ENCODE peak calls at places on chromosome 1, in ten cellular contexts. I is left lung, W is uterus, U is spleen, Q is A549, B is GM23248, Y is psoas muscle, R is adrenal gland, S is heart right ventricle, M is hepatocyte. C is an unnamed sample. For H3K9me3, the result is how much of the 10 kb centered on the place peaks cover.

GRCh38 chr1:116673935-116674630 is 6.5 kb upstream of the IGSF3 start:
- DNase-seq in I (no peak), W (no peak), U (no peak), Q (no peak), B (peak), Y (no peak), R (no peak), S (no peak), M (no peak), C (no peak)

GRCh38 chr1:68528243-68528642 is 31.4 kb upstream of the DEPDC1 start:
- DNase-seq in I (no peak), W (no peak), U (no peak), Q (no peak), B (no peak), Y (no peak), R (no peak), S (no peak), M (no peak), C (no peak)

GRCh38 chr1:214660900-214661299 is 57.9 kb downstream of the CENPF start:
- DNase-seq in I (no peak), W (no peak), U (no peak), Q (no peak), B (peak), Y (no peak), R (peak), S (no peak), M (peak), C (peak)

GRCh38 chr1:150813028-150813707 is 5.1 kb upstream of the CTSK start:
- DNase-seq in I (peak), W (peak), U (peak), Q (peak), B (peak), Y (peak), R (peak), S (peak), M (peak), C (peak)

GRCh38 chr1:156342556-156342955 is 4.2 kb downstream of the TSACC start:
- DNase-seq in I (no peak), W (no peak), U (no peak), Q (no peak), B (peak), Y (no peak), R (no peak), S (no peak), M (no peak), C (no peak)

GRCh38 chr1:218850367-218850766 is 323.3 kb upstream of the LYPLAL1 start:
- DNase-seq in I (no peak), W (no peak), U (no peak), Q (no peak), B (peak), Y (no peak), R (no peak), S (no peak), M (no peak), C (peak)

GRCh38 chr1:20551945-20552727 is at the start of gene FAM43B:
- DNase-seq in I (peak), W (peak), U (no peak), Q (peak), B (peak), Y (peak), R (peak), S (peak), M (peak), C (peak)

GRCh38 chr1:240967070-240967724 is 355.2 kb upstream of the GREM2 start:
- DNase-seq in I (no peak), W (no peak), U (no peak), Q (no peak), B (peak), Y (no peak), R (peak), S (no peak), M (peak), C (peak)

GRCh38 chr1:167856711-167857418 is 57.1 kb downstream of the ADCY10 start:
- DNase-seq in I (no peak), W (no peak), U (no peak), Q (no peak), B (no peak), Y (no peak), R (no peak), S (no peak), M (no peak), C (no peak)

GRCh38 chr1:112637257-112638108 is 17.9 kb downstream of the CAPZA1 start:
- DNase-seq in I (no peak), W (no peak), U (no peak), Q (peak), B (peak), Y (no peak), R (no peak), S (no peak), M (no peak), C (peak)

GRCh38 chr1:15390667-15391066 is 19.0 kb upstream of the EFHD2 start:
- DNase-seq in I (no peak), W (no peak), U (no peak), Q (no peak), B (no peak), Y (no peak), R (no peak), S (no peak), M (no peak), C (no peak)

GRCh38 chr1:228374711-228375577 is 31.7 kb downstream of the TRIM11 start:
- DNase-seq in I (peak), W (peak), U (peak), Q (no peak), B (peak), Y (peak), R (peak), S (peak), M (no peak), C (no peak)

GRCh38 chr1:229567109-229567868 is 8.8 kb upstream of the ABCB10 start:
- DNase-seq in I (no peak), W (no peak), U (no peak), Q (no peak), B (no peak), Y (no peak), R (no peak), S (no peak), M (no peak), C (no peak)

GRCh38 chr1:223765719-223766340 is 53.5 kb downstream of the CAPN2 start:
- DNase-seq in I (no peak), W (no peak), U (no peak), Q (no peak), B (no peak), Y (no peak), R (no peak), S (no peak), M (no peak), C (no peak)

DNA sequence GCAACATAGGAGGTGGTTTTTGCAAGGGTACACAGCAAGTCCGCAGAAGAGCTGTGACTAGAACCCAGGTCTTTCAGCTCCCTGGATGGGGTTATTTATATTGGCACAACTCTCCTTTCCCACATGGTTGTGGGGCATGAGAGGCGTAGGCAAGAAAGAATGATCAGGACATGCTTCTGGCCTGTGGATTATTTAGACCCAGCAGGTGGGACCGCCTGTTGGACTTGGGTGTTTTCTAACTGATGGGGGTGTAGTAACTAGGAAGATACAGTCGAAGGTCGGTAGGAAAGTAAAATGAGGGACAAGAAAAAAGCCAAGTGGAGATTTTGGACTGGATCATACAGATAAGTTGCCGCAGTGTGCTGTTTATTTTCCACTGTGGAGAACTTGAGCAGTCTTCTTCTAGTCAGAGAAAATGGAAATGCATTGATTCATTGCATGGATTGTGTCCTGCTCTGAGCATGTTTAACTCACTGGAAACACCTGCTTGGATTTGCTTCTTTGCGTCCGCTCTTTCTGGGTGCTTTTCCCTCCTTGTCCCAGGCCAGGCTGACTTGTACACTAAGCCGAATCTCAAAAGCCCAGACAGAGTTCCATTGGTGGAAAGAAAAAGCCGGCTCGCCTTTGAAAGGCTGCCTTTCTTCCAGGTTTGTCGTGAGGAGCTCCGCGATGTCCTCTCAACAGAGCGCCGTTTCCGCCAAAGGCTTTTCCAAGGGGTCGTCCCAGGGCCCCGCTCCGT is 602 bp downstream of the CRCT1 start:
- DNase-seq in I (no peak), W (no peak), U (no peak), Q (no peak), B (peak), Y (no peak), R (no peak), S (no peak), M (no peak), C (no peak)
- H3K9me3 ChIP-seq in I (under half), W (under half), U (under half), Q (under half), B (under half), Y (under half), R (under half), S (under half), M (under half), C (under half)

GRCh38 chr1:2917284-2917683 is 104.0 kb upstream of the ACTRT2 start:
- DNase-seq in I (no peak), W (no peak), U (no peak), Q (no peak), B (no peak), Y (no peak), R (no peak), S (no peak), M (no peak), C (no peak)

GRCh38 chr1:2918441-2918840 is 102.8 kb upstream of the ACTRT2 start:
- DNase-seq in I (no peak), W (no peak), U (no peak), Q (no peak), B (no peak), Y (no peak), R (no peak), S (no peak), M (no peak), C (no peak)

GRCh38 chr1:2914702-2915101 is 106.6 kb upstream of the ACTRT2 start:
- DNase-seq in I (no peak), W (no peak), U (no peak), Q (no peak), B (no peak), Y (no peak), R (no peak), S (no peak), M (no peak), C (peak)

GRCh38 chr1:2916706-2917105 is 104.6 kb upstream of the ACTRT2 start:
- DNase-seq in I (no peak), W (no peak), U (no peak), Q (no peak), B (no peak), Y (no peak), R (no peak), S (no peak), M (no peak), C (no peak)

GRCh38 chr1:2916153-2916552 is 105.1 kb upstream of the ACTRT2 start:
- DNase-seq in I (no peak), W (no peak), U (no peak), Q (no peak), B (no peak), Y (no peak), R (no peak), S (no peak), M (no peak), C (no peak)
- H3K9me3 ChIP-seq in I (under half), W (under half), U (under half), Q (under half), B (under half), Y (under half), R (under half), S (under half), M (under half), C (under half)

GRCh38 chr1:187977298-187977697 is 1148.5 kb downstream of the PLA2G4A start:
- DNase-seq in I (no peak), W (no peak), U (no peak), Q (no peak), B (no peak), Y (no peak), R (no peak), S (no peak), M (no peak), C (no peak)
- H3K9me3 ChIP-seq in I (under half), W (under half), U (under half), Q (under half), B (under half), Y (under half), R (under half), S (under half), M (under half), C (under half)

DNA sequence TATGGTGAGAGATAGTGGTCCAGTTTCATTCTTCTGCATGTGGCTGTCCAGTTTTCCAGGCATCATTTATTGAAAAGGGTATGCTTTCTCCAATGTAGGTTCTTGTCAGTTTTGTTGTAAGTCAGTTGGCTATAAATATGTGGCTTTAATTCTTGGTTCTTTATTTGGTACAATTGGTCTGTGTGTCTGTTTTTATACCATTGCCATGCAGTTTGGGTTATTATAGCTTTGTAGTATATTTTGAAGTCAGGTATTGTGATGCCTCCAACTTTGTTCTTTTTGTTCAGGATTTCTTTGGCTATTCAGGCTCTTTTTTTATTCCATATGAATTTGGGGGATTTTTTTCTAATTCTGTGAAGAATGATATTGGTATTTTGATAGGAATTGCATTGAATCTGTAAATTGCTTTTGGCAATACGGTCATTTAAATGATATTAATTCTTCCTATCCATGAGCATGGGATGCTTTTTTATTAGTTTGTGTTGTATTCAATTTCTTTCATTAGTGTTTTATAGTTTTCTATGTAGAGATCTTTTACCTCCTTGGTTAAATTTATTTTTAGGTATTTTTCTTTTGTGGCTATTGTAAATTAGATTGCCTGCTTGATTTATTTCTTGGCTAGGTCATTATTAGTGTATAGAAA is 3.3 kb downstream of the DNAH14 start:
- DNase-seq in I (no peak), W (no peak), U (no peak), Q (no peak), B (no peak), Y (no peak), R (no peak), S (no peak), M (no peak), C (no peak)
- H3K9me3 ChIP-seq in I (under half), W (under half), U (under half), Q (half or more), B (under half), Y (under half), R (under half), S (half or more), M (under half), C (half or more)

GRCh38 chr1:17924578-17924977 is 169.4 kb downstream of the ACTL8 start:
- DNase-seq in I (no peak), W (no peak), U (peak), Q (no peak), B (no peak), Y (no peak), R (no peak), S (no peak), M (no peak), C (no peak)

GRCh38 chr1:17922833-17923232 is 167.7 kb downstream of the ACTL8 start:
- DNase-seq in I (no peak), W (no peak), U (peak), Q (peak), B (peak), Y (no peak), R (peak), S (no peak), M (peak), C (peak)

GRCh38 chr1:17926906-17927305 is 171.8 kb downstream of the ACTL8 start:
- DNase-seq in I (no peak), W (no peak), U (no peak), Q (no peak), B (no peak), Y (no peak), R (no peak), S (no peak), M (no peak), C (no peak)

GRCh38 chr1:17923684-17924083 is 168.6 kb downstream of the ACTL8 start:
- DNase-seq in I (no peak), W (no peak), U (peak), Q (no peak), B (no peak), Y (no peak), R (no peak), S (no peak), M (no peak), C (no peak)

GRCh38 chr1:17925838-17926237 is 170.7 kb downstream of the ACTL8 start:
- DNase-seq in I (no peak), W (no peak), U (no peak), Q (no peak), B (no peak), Y (no peak), R (no peak), S (no peak), M (no peak), C (no peak)
- H3K9me3 ChIP-seq in I (under half), W (under half), U (under half), Q (under half), B (under half), Y (under half), R (under half), S (under half), M (under half), C (under half)

C was measured in adipocyte.